ENCODE peak calls at places on chromosomes 13 and 19, in seven cellular contexts. One of them, this sample, is unnamed.

GRCh38 chr19:5048091-5048726 is 79.3 kb downstream of the KDM4B start:
- DNase-seq in EH: peak
- DNase-seq in RPMI8226: peak
- DNase-seq in stimulated activated CD4-positive, alpha-beta T cell treated with anti-CD3 and anti-CD28 coated beads, Interleukin-12 subunit alpha, Interleukin-12 subunit beta, amount 100 ng/mL, for 48 hours: peak
- DNase-seq in hypothalamus: peak
- DNase-seq in stimulated activated effector memory CD8-positive, alpha-beta T cell treated with anti-CD3 and anti-CD28 coated beads, Interleukin-12 subunit alpha, Interleukin-12 subunit beta, amount 100 ng/mL, for 72 hours: peak
- DNase-seq in choroid plexus epithelial cell: peak
- DNase-seq in this sample: peak

GRCh38 chr19:46882034-46882433 is 21.2 kb downstream of the ARHGAP35 start:
- DNase-seq in EH: no peak
- DNase-seq in RPMI8226: no peak
- DNase-seq in stimulated activated CD4-positive, alpha-beta T cell treated with anti-CD3 and anti-CD28 coated beads, Interleukin-12 subunit alpha, Interleukin-12 subunit beta, amount 100 ng/mL, for 48 hours: no peak
- DNase-seq in hypothalamus: no peak
- DNase-seq in stimulated activated effector memory CD8-positive, alpha-beta T cell treated with anti-CD3 and anti-CD28 coated beads, Interleukin-12 subunit alpha, Interleukin-12 subunit beta, amount 100 ng/mL, for 72 hours: no peak
- DNase-seq in choroid plexus epithelial cell: no peak
- DNase-seq in this sample: no peak

GRCh38 chr13:46184277-46184699 is 2.3 kb upstream of the LCP1 start:
- DNase-seq in EH: peak
- DNase-seq in RPMI8226: peak
- DNase-seq in stimulated activated CD4-positive, alpha-beta T cell treated with anti-CD3 and anti-CD28 coated beads, Interleukin-12 subunit alpha, Interleukin-12 subunit beta, amount 100 ng/mL, for 48 hours: peak
- DNase-seq in hypothalamus: no peak
- DNase-seq in stimulated activated effector memory CD8-positive, alpha-beta T cell treated with anti-CD3 and anti-CD28 coated beads, Interleukin-12 subunit alpha, Interleukin-12 subunit beta, amount 100 ng/mL, for 72 hours: peak
- DNase-seq in choroid plexus epithelial cell: peak
- DNase-seq in this sample: peak

GRCh38 chr19:4609878-4610511 is 29.3 kb upstream of the TNFAIP8L1 start:
- DNase-seq in EH: no peak
- DNase-seq in RPMI8226: peak
- DNase-seq in stimulated activated CD4-positive, alpha-beta T cell treated with anti-CD3 and anti-CD28 coated beads, Interleukin-12 subunit alpha, Interleukin-12 subunit beta, amount 100 ng/mL, for 48 hours: no peak
- DNase-seq in hypothalamus: no peak
- DNase-seq in stimulated activated effector memory CD8-positive, alpha-beta T cell treated with anti-CD3 and anti-CD28 coated beads, Interleukin-12 subunit alpha, Interleukin-12 subunit beta, amount 100 ng/mL, for 72 hours: no peak
- DNase-seq in choroid plexus epithelial cell: no peak
- DNase-seq in this sample: no peak

GRCh38 chr13:36244990-36245389 is 30.6 kb upstream of the SOHLH2 start:
- DNase-seq in EH: no peak
- DNase-seq in RPMI8226: no peak
- DNase-seq in stimulated activated CD4-positive, alpha-beta T cell treated with anti-CD3 and anti-CD28 coated beads, Interleukin-12 subunit alpha, Interleukin-12 subunit beta, amount 100 ng/mL, for 48 hours: no peak
- DNase-seq in hypothalamus: no peak
- DNase-seq in stimulated activated effector memory CD8-positive, alpha-beta T cell treated with anti-CD3 and anti-CD28 coated beads, Interleukin-12 subunit alpha, Interleukin-12 subunit beta, amount 100 ng/mL, for 72 hours: no peak
- DNase-seq in choroid plexus epithelial cell: no peak
- DNase-seq in this sample: no peak

GRCh38 chr19:49165111-49165750 is 7.6 kb downstream of the TRPM4 start:
- DNase-seq in EH: no peak
- DNase-seq in RPMI8226: no peak
- DNase-seq in stimulated activated CD4-positive, alpha-beta T cell treated with anti-CD3 and anti-CD28 coated beads, Interleukin-12 subunit alpha, Interleukin-12 subunit beta, amount 100 ng/mL, for 48 hours: no peak
- DNase-seq in hypothalamus: no peak
- DNase-seq in stimulated activated effector memory CD8-positive, alpha-beta T cell treated with anti-CD3 and anti-CD28 coated beads, Interleukin-12 subunit alpha, Interleukin-12 subunit beta, amount 100 ng/mL, for 72 hours: no peak
- DNase-seq in choroid plexus epithelial cell: peak
- DNase-seq in this sample: no peak

GRCh38 chr19:45676851-45677263 is 8.8 kb downstream of the GIPR start:
- DNase-seq in EH: no peak
- DNase-seq in RPMI8226: no peak
- DNase-seq in stimulated activated CD4-positive, alpha-beta T cell treated with anti-CD3 and anti-CD28 coated beads, Interleukin-12 subunit alpha, Interleukin-12 subunit beta, amount 100 ng/mL, for 48 hours: no peak
- DNase-seq in hypothalamus: no peak
- DNase-seq in stimulated activated effector memory CD8-positive, alpha-beta T cell treated with anti-CD3 and anti-CD28 coated beads, Interleukin-12 subunit alpha, Interleukin-12 subunit beta, amount 100 ng/mL, for 72 hours: peak
- DNase-seq in choroid plexus epithelial cell: no peak
- DNase-seq in this sample: no peak

GRCh38 chr19:35945121-35945792 is 9.1 kb downstream of the LRFN3 start:
- DNase-seq in EH: no peak
- DNase-seq in RPMI8226: no peak
- DNase-seq in stimulated activated CD4-positive, alpha-beta T cell treated with anti-CD3 and anti-CD28 coated beads, Interleukin-12 subunit alpha, Interleukin-12 subunit beta, amount 100 ng/mL, for 48 hours: no peak
- DNase-seq in hypothalamus: no peak
- DNase-seq in stimulated activated effector memory CD8-positive, alpha-beta T cell treated with anti-CD3 and anti-CD28 coated beads, Interleukin-12 subunit alpha, Interleukin-12 subunit beta, amount 100 ng/mL, for 72 hours: no peak
- DNase-seq in choroid plexus epithelial cell: no peak
- DNase-seq in this sample: no peak

GRCh38 chr13:104008571-104009435 is 942.6 kb upstream of the SLC10A2 start:
- DNase-seq in EH: no peak
- DNase-seq in RPMI8226: peak
- DNase-seq in stimulated activated CD4-positive, alpha-beta T cell treated with anti-CD3 and anti-CD28 coated beads, Interleukin-12 subunit alpha, Interleukin-12 subunit beta, amount 100 ng/mL, for 48 hours: no peak
- DNase-seq in hypothalamus: no peak
- DNase-seq in stimulated activated effector memory CD8-positive, alpha-beta T cell treated with anti-CD3 and anti-CD28 coated beads, Interleukin-12 subunit alpha, Interleukin-12 subunit beta, amount 100 ng/mL, for 72 hours: no peak
- DNase-seq in choroid plexus epithelial cell: peak
- DNase-seq in this sample: no peak

GRCh38 chr19:43711751-43712355 is 4.0 kb upstream of the IRGC start:
- DNase-seq in EH: peak
- DNase-seq in RPMI8226: no peak
- DNase-seq in stimulated activated CD4-positive, alpha-beta T cell treated with anti-CD3 and anti-CD28 coated beads, Interleukin-12 subunit alpha, Interleukin-12 subunit beta, amount 100 ng/mL, for 48 hours: no peak
- DNase-seq in hypothalamus: no peak
- DNase-seq in stimulated activated effector memory CD8-positive, alpha-beta T cell treated with anti-CD3 and anti-CD28 coated beads, Interleukin-12 subunit alpha, Interleukin-12 subunit beta, amount 100 ng/mL, for 72 hours: no peak
- DNase-seq in choroid plexus epithelial cell: no peak
- DNase-seq in this sample: no peak

GRCh38 chr19:1970806-1971502 is 30.0 kb downstream of the CSNK1G2 start:
- DNase-seq in EH: no peak
- DNase-seq in RPMI8226: no peak
- DNase-seq in stimulated activated CD4-positive, alpha-beta T cell treated with anti-CD3 and anti-CD28 coated beads, Interleukin-12 subunit alpha, Interleukin-12 subunit beta, amount 100 ng/mL, for 48 hours: no peak
- DNase-seq in hypothalamus: no peak
- DNase-seq in stimulated activated effector memory CD8-positive, alpha-beta T cell treated with anti-CD3 and anti-CD28 coated beads, Interleukin-12 subunit alpha, Interleukin-12 subunit beta, amount 100 ng/mL, for 72 hours: no peak
- DNase-seq in choroid plexus epithelial cell: no peak
- DNase-seq in this sample: peak

GRCh38 chr19:4457654-4458406 is at the start of gene UBXN6:
- DNase-seq in EH: peak
- DNase-seq in RPMI8226: peak
- DNase-seq in stimulated activated CD4-positive, alpha-beta T cell treated with anti-CD3 and anti-CD28 coated beads, Interleukin-12 subunit alpha, Interleukin-12 subunit beta, amount 100 ng/mL, for 48 hours: peak
- DNase-seq in hypothalamus: peak
- DNase-seq in stimulated activated effector memory CD8-positive, alpha-beta T cell treated with anti-CD3 and anti-CD28 coated beads, Interleukin-12 subunit alpha, Interleukin-12 subunit beta, amount 100 ng/mL, for 72 hours: peak
- DNase-seq in choroid plexus epithelial cell: peak
- DNase-seq in this sample: peak

GRCh38 chr19:2040647-2041435 is 10.2 kb downstream of the MKNK2 start:
- DNase-seq in EH: no peak
- DNase-seq in RPMI8226: no peak
- DNase-seq in stimulated activated CD4-positive, alpha-beta T cell treated with anti-CD3 and anti-CD28 coated beads, Interleukin-12 subunit alpha, Interleukin-12 subunit beta, amount 100 ng/mL, for 48 hours: no peak
- DNase-seq in hypothalamus: no peak
- DNase-seq in stimulated activated effector memory CD8-positive, alpha-beta T cell treated with anti-CD3 and anti-CD28 coated beads, Interleukin-12 subunit alpha, Interleukin-12 subunit beta, amount 100 ng/mL, for 72 hours: no peak
- DNase-seq in choroid plexus epithelial cell: no peak
- DNase-seq in this sample: no peak

GRCh38 chr13:93690139-93690538 is 463.5 kb downstream of the GPC6 start:
- DNase-seq in EH: peak
- DNase-seq in RPMI8226: peak
- DNase-seq in stimulated activated CD4-positive, alpha-beta T cell treated with anti-CD3 and anti-CD28 coated beads, Interleukin-12 subunit alpha, Interleukin-12 subunit beta, amount 100 ng/mL, for 48 hours: no peak
- DNase-seq in hypothalamus: no peak
- DNase-seq in stimulated activated effector memory CD8-positive, alpha-beta T cell treated with anti-CD3 and anti-CD28 coated beads, Interleukin-12 subunit alpha, Interleukin-12 subunit beta, amount 100 ng/mL, for 72 hours: no peak
- DNase-seq in choroid plexus epithelial cell: peak
- DNase-seq in this sample: no peak

GRCh38 chr19:16661480-16662034 is 618 bp downstream of the TMEM38A start:
- DNase-seq in EH: no peak
- DNase-seq in RPMI8226: peak
- DNase-seq in stimulated activated CD4-positive, alpha-beta T cell treated with anti-CD3 and anti-CD28 coated beads, Interleukin-12 subunit alpha, Interleukin-12 subunit beta, amount 100 ng/mL, for 48 hours: no peak
- DNase-seq in hypothalamus: no peak
- DNase-seq in stimulated activated effector memory CD8-positive, alpha-beta T cell treated with anti-CD3 and anti-CD28 coated beads, Interleukin-12 subunit alpha, Interleukin-12 subunit beta, amount 100 ng/mL, for 72 hours: no peak
- DNase-seq in choroid plexus epithelial cell: no peak
- DNase-seq in this sample: no peak

GRCh38 chr19:2631213-2631821 is 71.2 kb downstream of the GNG7 start:
- DNase-seq in EH: peak
- DNase-seq in RPMI8226: peak
- DNase-seq in stimulated activated CD4-positive, alpha-beta T cell treated with anti-CD3 and anti-CD28 coated beads, Interleukin-12 subunit alpha, Interleukin-12 subunit beta, amount 100 ng/mL, for 48 hours: no peak
- DNase-seq in hypothalamus: no peak
- DNase-seq in stimulated activated effector memory CD8-positive, alpha-beta T cell treated with anti-CD3 and anti-CD28 coated beads, Interleukin-12 subunit alpha, Interleukin-12 subunit beta, amount 100 ng/mL, for 72 hours: no peak
- DNase-seq in choroid plexus epithelial cell: peak
- DNase-seq in this sample: no peak

GRCh38 chr19:3366104-3366760 is at the start of gene NFIC:
- DNase-seq in EH: peak
- DNase-seq in RPMI8226: peak
- DNase-seq in stimulated activated CD4-positive, alpha-beta T cell treated with anti-CD3 and anti-CD28 coated beads, Interleukin-12 subunit alpha, Interleukin-12 subunit beta, amount 100 ng/mL, for 48 hours: no peak
- DNase-seq in hypothalamus: peak
- DNase-seq in stimulated activated effector memory CD8-positive, alpha-beta T cell treated with anti-CD3 and anti-CD28 coated beads, Interleukin-12 subunit alpha, Interleukin-12 subunit beta, amount 100 ng/mL, for 72 hours: peak
- DNase-seq in choroid plexus epithelial cell: peak
- DNase-seq in this sample: peak

GRCh38 chr19:20256606-20257005 is 89.6 kb downstream of the ZNF486 start:
- DNase-seq in EH: no peak
- DNase-seq in RPMI8226: no peak
- DNase-seq in stimulated activated CD4-positive, alpha-beta T cell treated with anti-CD3 and anti-CD28 coated beads, Interleukin-12 subunit alpha, Interleukin-12 subunit beta, amount 100 ng/mL, for 48 hours: no peak
- DNase-seq in hypothalamus: no peak
- DNase-seq in stimulated activated effector memory CD8-positive, alpha-beta T cell treated with anti-CD3 and anti-CD28 coated beads, Interleukin-12 subunit alpha, Interleukin-12 subunit beta, amount 100 ng/mL, for 72 hours: no peak
- DNase-seq in choroid plexus epithelial cell: no peak
- DNase-seq in this sample: no peak

GRCh38 chr13:95188128-95188527 is 113.1 kb downstream of the ABCC4 start:
- DNase-seq in EH: no peak
- DNase-seq in RPMI8226: no peak
- DNase-seq in stimulated activated CD4-positive, alpha-beta T cell treated with anti-CD3 and anti-CD28 coated beads, Interleukin-12 subunit alpha, Interleukin-12 subunit beta, amount 100 ng/mL, for 48 hours: no peak
- DNase-seq in hypothalamus: no peak
- DNase-seq in stimulated activated effector memory CD8-positive, alpha-beta T cell treated with anti-CD3 and anti-CD28 coated beads, Interleukin-12 subunit alpha, Interleukin-12 subunit beta, amount 100 ng/mL, for 72 hours: no peak
- DNase-seq in choroid plexus epithelial cell: peak
- DNase-seq in this sample: no peak

GRCh38 chr19:10228393-10228792 is 2.7 kb downstream of the S1PR2 start:
- DNase-seq in EH: no peak
- DNase-seq in RPMI8226: no peak
- DNase-seq in stimulated activated CD4-positive, alpha-beta T cell treated with anti-CD3 and anti-CD28 coated beads, Interleukin-12 subunit alpha, Interleukin-12 subunit beta, amount 100 ng/mL, for 48 hours: no peak
- DNase-seq in hypothalamus: no peak
- DNase-seq in stimulated activated effector memory CD8-positive, alpha-beta T cell treated with anti-CD3 and anti-CD28 coated beads, Interleukin-12 subunit alpha, Interleukin-12 subunit beta, amount 100 ng/mL, for 72 hours: no peak
- DNase-seq in choroid plexus epithelial cell: no peak
- DNase-seq in this sample: no peak

GRCh38 chr19:38569368-38569983 is 48.3 kb downstream of the MAP4K1 start:
- DNase-seq in EH: no peak
- DNase-seq in RPMI8226: peak
- DNase-seq in stimulated activated CD4-positive, alpha-beta T cell treated with anti-CD3 and anti-CD28 coated beads, Interleukin-12 subunit alpha, Interleukin-12 subunit beta, amount 100 ng/mL, for 48 hours: no peak
- DNase-seq in hypothalamus: no peak
- DNase-seq in stimulated activated effector memory CD8-positive, alpha-beta T cell treated with anti-CD3 and anti-CD28 coated beads, Interleukin-12 subunit alpha, Interleukin-12 subunit beta, amount 100 ng/mL, for 72 hours: no peak
- DNase-seq in choroid plexus epithelial cell: no peak
- DNase-seq in this sample: no peak

GRCh38 chr19:30695171-30695875 is 323.1 kb downstream of the ZNF536 start:
- DNase-seq in EH: no peak
- DNase-seq in RPMI8226: no peak
- DNase-seq in stimulated activated CD4-positive, alpha-beta T cell treated with anti-CD3 and anti-CD28 coated beads, Interleukin-12 subunit alpha, Interleukin-12 subunit beta, amount 100 ng/mL, for 48 hours: no peak
- DNase-seq in hypothalamus: no peak
- DNase-seq in stimulated activated effector memory CD8-positive, alpha-beta T cell treated with anti-CD3 and anti-CD28 coated beads, Interleukin-12 subunit alpha, Interleukin-12 subunit beta, amount 100 ng/mL, for 72 hours: no peak
- DNase-seq in choroid plexus epithelial cell: no peak
- DNase-seq in this sample: no peak

GRCh38 chr13:103036268-103036667 is 29.9 kb downstream of the SLC10A2 start:
- DNase-seq in EH: no peak
- DNase-seq in RPMI8226: no peak
- DNase-seq in stimulated activated CD4-positive, alpha-beta T cell treated with anti-CD3 and anti-CD28 coated beads, Interleukin-12 subunit alpha, Interleukin-12 subunit beta, amount 100 ng/mL, for 48 hours: no peak
- DNase-seq in hypothalamus: no peak
- DNase-seq in stimulated activated effector memory CD8-positive, alpha-beta T cell treated with anti-CD3 and anti-CD28 coated beads, Interleukin-12 subunit alpha, Interleukin-12 subunit beta, amount 100 ng/mL, for 72 hours: no peak
- DNase-seq in choroid plexus epithelial cell: no peak
- DNase-seq in this sample: no peak

GRCh38 chr19:14410054-14410774 is 8.9 kb downstream of the DDX39A start:
- DNase-seq in EH: no peak
- DNase-seq in RPMI8226: no peak
- DNase-seq in stimulated activated CD4-positive, alpha-beta T cell treated with anti-CD3 and anti-CD28 coated beads, Interleukin-12 subunit alpha, Interleukin-12 subunit beta, amount 100 ng/mL, for 48 hours: no peak
- DNase-seq in hypothalamus: no peak
- DNase-seq in stimulated activated effector memory CD8-positive, alpha-beta T cell treated with anti-CD3 and anti-CD28 coated beads, Interleukin-12 subunit alpha, Interleukin-12 subunit beta, amount 100 ng/mL, for 72 hours: no peak
- DNase-seq in choroid plexus epithelial cell: no peak
- DNase-seq in this sample: no peak

GRCh38 chr13:34124912-34125311 is 307.0 kb downstream of the RFC3 start:
- DNase-seq in EH: no peak
- DNase-seq in RPMI8226: no peak
- DNase-seq in stimulated activated CD4-positive, alpha-beta T cell treated with anti-CD3 and anti-CD28 coated beads, Interleukin-12 subunit alpha, Interleukin-12 subunit beta, amount 100 ng/mL, for 48 hours: no peak
- DNase-seq in hypothalamus: no peak
- DNase-seq in stimulated activated effector memory CD8-positive, alpha-beta T cell treated with anti-CD3 and anti-CD28 coated beads, Interleukin-12 subunit alpha, Interleukin-12 subunit beta, amount 100 ng/mL, for 72 hours: no peak
- DNase-seq in choroid plexus epithelial cell: no peak
- DNase-seq in this sample: no peak

GRCh38 chr13:94269557-94269956 is 209.9 kb downstream of the DCT start:
- DNase-seq in EH: no peak
- DNase-seq in RPMI8226: no peak
- DNase-seq in stimulated activated CD4-positive, alpha-beta T cell treated with anti-CD3 and anti-CD28 coated beads, Interleukin-12 subunit alpha, Interleukin-12 subunit beta, amount 100 ng/mL, for 48 hours: no peak
- DNase-seq in hypothalamus: no peak
- DNase-seq in stimulated activated effector memory CD8-positive, alpha-beta T cell treated with anti-CD3 and anti-CD28 coated beads, Interleukin-12 subunit alpha, Interleukin-12 subunit beta, amount 100 ng/mL, for 72 hours: no peak
- DNase-seq in choroid plexus epithelial cell: no peak
- DNase-seq in this sample: no peak

GRCh38 chr13:28684257-28684656 is 25.3 kb downstream of the POMP start:
- DNase-seq in EH: no peak
- DNase-seq in RPMI8226: no peak
- DNase-seq in stimulated activated CD4-positive, alpha-beta T cell treated with anti-CD3 and anti-CD28 coated beads, Interleukin-12 subunit alpha, Interleukin-12 subunit beta, amount 100 ng/mL, for 48 hours: no peak
- DNase-seq in hypothalamus: no peak
- DNase-seq in stimulated activated effector memory CD8-positive, alpha-beta T cell treated with anti-CD3 and anti-CD28 coated beads, Interleukin-12 subunit alpha, Interleukin-12 subunit beta, amount 100 ng/mL, for 72 hours: no peak
- DNase-seq in choroid plexus epithelial cell: peak
- DNase-seq in this sample: no peak

GRCh38 chr19:35908010-35908441 is at the start of gene TYROBP:
- DNase-seq in EH: no peak
- DNase-seq in RPMI8226: no peak
- DNase-seq in stimulated activated CD4-positive, alpha-beta T cell treated with anti-CD3 and anti-CD28 coated beads, Interleukin-12 subunit alpha, Interleukin-12 subunit beta, amount 100 ng/mL, for 48 hours: no peak
- DNase-seq in hypothalamus: no peak
- DNase-seq in stimulated activated effector memory CD8-positive, alpha-beta T cell treated with anti-CD3 and anti-CD28 coated beads, Interleukin-12 subunit alpha, Interleukin-12 subunit beta, amount 100 ng/mL, for 72 hours: no peak
- DNase-seq in choroid plexus epithelial cell: no peak
- DNase-seq in this sample: no peak

GRCh38 chr13:43543331-43543730 is 243.4 kb downstream of the ENOX1 start:
- DNase-seq in EH: no peak
- DNase-seq in RPMI8226: no peak
- DNase-seq in stimulated activated CD4-positive, alpha-beta T cell treated with anti-CD3 and anti-CD28 coated beads, Interleukin-12 subunit alpha, Interleukin-12 subunit beta, amount 100 ng/mL, for 48 hours: no peak
- DNase-seq in hypothalamus: no peak
- DNase-seq in stimulated activated effector memory CD8-positive, alpha-beta T cell treated with anti-CD3 and anti-CD28 coated beads, Interleukin-12 subunit alpha, Interleukin-12 subunit beta, amount 100 ng/mL, for 72 hours: no peak
- DNase-seq in choroid plexus epithelial cell: peak
- DNase-seq in this sample: no peak

GRCh38 chr19:18487576-18488402 is 34.1 kb downstream of the ELL start:
- DNase-seq in EH: no peak
- DNase-seq in RPMI8226: no peak
- DNase-seq in stimulated activated CD4-positive, alpha-beta T cell treated with anti-CD3 and anti-CD28 coated beads, Interleukin-12 subunit alpha, Interleukin-12 subunit beta, amount 100 ng/mL, for 48 hours: no peak
- DNase-seq in hypothalamus: no peak
- DNase-seq in stimulated activated effector memory CD8-positive, alpha-beta T cell treated with anti-CD3 and anti-CD28 coated beads, Interleukin-12 subunit alpha, Interleukin-12 subunit beta, amount 100 ng/mL, for 72 hours: no peak
- DNase-seq in choroid plexus epithelial cell: no peak
- DNase-seq in this sample: no peak